ENCODE peak calls at places on chromosomes 11 and 22, in six cellular contexts. V is DND-41, N is fibroblast of lung, X is stomach, J is heart right ventricle, D is AG04450. S is an unnamed sample.

GRCh38 chr11:64553554-64554201 is 37.3 kb upstream of the SLC22A12 start:
- DNase-seq in V (peak), N (peak), X (peak), J (peak), D (no peak), S (peak)

GRCh38 chr11:67648140-67648795 is 2.3 kb downstream of the ACY3 start:
- DNase-seq in V (peak), N (no peak), X (peak), J (no peak), D (no peak), S (peak)

GRCh38 chr11:2563216-2564007 is 118.6 kb downstream of the KCNQ1 start:
- DNase-seq in V (no peak), N (no peak), X (no peak), J (no peak), D (no peak), S (no peak)

GRCh38 chr11:111730031-111730430 is 36.2 kb downstream of the PPP2R1B start:
- DNase-seq in V (no peak), N (no peak), X (no peak), J (no peak), D (no peak), S (no peak)

GRCh38 chr11:113176971-113177370 is 137.4 kb upstream of the TTC12 start:
- DNase-seq in V (no peak), N (peak), X (no peak), J (no peak), D (no peak), S (no peak)

GRCh38 chr11:121741954-121742361 is 289.2 kb upstream of the SORL1-AS1 start:
- DNase-seq in V (no peak), N (peak), X (no peak), J (peak), D (no peak), S (no peak)

GRCh38 chr11:132035736-132036135 is 665.3 kb downstream of the NTM start:
- DNase-seq in V (no peak), N (no peak), X (no peak), J (no peak), D (no peak), S (no peak)

GRCh38 chr22:36907464-36907863 is 6.0 kb upstream of the CSF2RB start:
- DNase-seq in V (no peak), N (no peak), X (no peak), J (no peak), D (no peak), S (no peak)

GRCh38 chr11:133941546-133941945 is 15.2 kb downstream of the IGSF9B start:
- DNase-seq in V (no peak), N (no peak), X (no peak), J (no peak), D (no peak), S (no peak)

GRCh38 chr11:76802151-76802550 is 19.0 kb downstream of the TSKU start:
- DNase-seq in V (no peak), N (no peak), X (no peak), J (no peak), D (no peak), S (no peak)

GRCh38 chr11:130634981-130635473 is 186.6 kb downstream of the ADAMTS15 start:
- DNase-seq in V (no peak), N (peak), X (no peak), J (no peak), D (no peak), S (no peak)

GRCh38 chr11:45580399-45580798 is 85.0 kb downstream of the CHST1 start:
- DNase-seq in V (peak), N (peak), X (no peak), J (peak), D (no peak), S (no peak)

GRCh38 chr22:47043835-47044721 is 281.6 kb downstream of the TBC1D22A start:
- DNase-seq in V (peak), N (peak), X (peak), J (no peak), D (peak), S (no peak)

GRCh38 chr22:41596776-41597634 is 7.4 kb upstream of the PMM1 start:
- DNase-seq in V (peak), N (peak), X (peak), J (peak), D (no peak), S (peak)

GRCh38 chr22:42262964-42263363 is 7.5 kb downstream of the TCF20 start:
- DNase-seq in V (no peak), N (no peak), X (no peak), J (no peak), D (no peak), S (no peak)

GRCh38 chr22:22214819-22215329 is 29.7 kb upstream of the VPREB1 start:
- DNase-seq in V (no peak), N (no peak), X (no peak), J (no peak), D (no peak), S (no peak)

GRCh38 chr11:92801685-92802084 is 167.8 kb upstream of the MTNR1B start:
- DNase-seq in V (no peak), N (no peak), X (no peak), J (no peak), D (no peak), S (no peak)

GRCh38 chr11:61279934-61280656 is 15.0 kb downstream of the VWCE start:
- DNase-seq in V (no peak), N (no peak), X (peak), J (no peak), D (no peak), S (no peak)

GRCh38 chr11:43576834-43577521 is 103.6 kb upstream of the HSD17B12 start:
- DNase-seq in V (peak), N (peak), X (peak), J (peak), D (no peak), S (no peak)

GRCh38 chr11:15775797-15776196 is 580.5 kb downstream of the SOX6 start:
- DNase-seq in V (no peak), N (no peak), X (no peak), J (no peak), D (no peak), S (no peak)

GRCh38 chr22:24427500-24428164 is at the start of gene ADORA2A:
- DNase-seq in V (peak), N (no peak), X (peak), J (no peak), D (no peak), S (peak)

GRCh38 chr11:124670732-124671131 is 2.8 kb downstream of the SIAE start:
- DNase-seq in V (peak), N (peak), X (no peak), J (no peak), D (no peak), S (no peak)

GRCh38 chr22:49613871-49614270 is 213.8 kb downstream of the BRD1 start:
- DNase-seq in V (no peak), N (no peak), X (no peak), J (no peak), D (no peak), S (no peak)

GRCh38 chr11:117687776-117688175 is 109.2 kb downstream of the DSCAML1 start:
- DNase-seq in V (no peak), N (no peak), X (no peak), J (no peak), D (no peak), S (no peak)

GRCh38 chr11:72553748-72554147 is 119.4 kb upstream of the CLPB start:
- DNase-seq in V (peak), N (no peak), X (no peak), J (no peak), D (no peak), S (peak)

GRCh38 chr11:8336356-8337114 is 72.9 kb upstream of the LMO1 start:
- DNase-seq in V (no peak), N (no peak), X (no peak), J (no peak), D (no peak), S (no peak)

GRCh38 chr22:27719535-27720227 is 81.9 kb downstream of the MN1 start:
- DNase-seq in V (no peak), N (peak), X (no peak), J (peak), D (no peak), S (no peak)

GRCh38 chr22:45865561-45866397 is 111.2 kb downstream of the WNT7B start:
- DNase-seq in V (no peak), N (no peak), X (peak), J (no peak), D (no peak), S (no peak)

GRCh38 chr11:102332611-102332994 is 14.4 kb upstream of the BIRC2 start:
- DNase-seq in V (no peak), N (no peak), X (no peak), J (no peak), D (no peak), S (no peak)

GRCh38 chr11:111603633-111604130 is 1.4 kb downstream of the SIK2 start:
- DNase-seq in V (no peak), N (no peak), X (no peak), J (no peak), D (no peak), S (no peak)

GRCh38 chr22:44025171-44026065 is 1.3 kb downstream of the PARVB start:
- DNase-seq in V (no peak), N (no peak), X (peak), J (no peak), D (no peak), S (no peak)

GRCh38 chr11:126755494-126755893 is 245.1 kb downstream of the KIRREL3 start:
- DNase-seq in V (no peak), N (no peak), X (no peak), J (no peak), D (no peak), S (no peak)

DNA sequence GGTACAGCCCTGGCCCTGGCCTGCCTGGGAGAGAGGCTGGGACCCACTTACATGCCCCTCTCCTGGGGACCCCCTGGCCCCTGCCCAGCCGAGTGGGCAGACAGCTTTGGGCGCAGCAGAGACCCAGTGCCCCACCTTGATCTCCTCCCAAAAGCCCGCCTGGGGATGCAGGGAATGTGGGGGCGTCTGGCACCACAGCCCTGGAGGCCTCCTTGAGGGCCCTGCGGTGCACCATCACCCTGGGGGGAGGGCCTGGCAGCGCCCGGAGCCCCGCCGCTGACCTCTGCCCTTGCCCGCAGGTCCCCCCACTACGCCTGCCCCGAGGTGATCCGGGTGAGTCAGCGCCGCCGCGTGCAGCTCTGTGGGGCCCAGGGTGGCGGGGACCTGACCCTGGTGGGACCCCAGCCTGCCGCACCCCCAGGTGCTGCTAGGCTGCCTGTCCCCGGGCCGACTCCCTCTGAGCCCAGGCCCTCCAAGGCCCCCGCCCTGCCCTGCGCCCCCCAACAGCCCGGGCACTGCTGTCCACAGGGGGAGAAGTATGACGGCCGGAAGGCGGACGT is 43.7 kb downstream of the MOB2 start:
- DNase-seq in V (no peak), N (no peak), X (no peak), J (no peak), D (no peak), S (no peak)
- H3K27ac ChIP-seq in V (no peak), N (no peak), X (no peak), J (no peak), D (no peak), S (no peak)

GRCh38 chr22:20033045-20033706 is 12.3 kb downstream of the TANGO2 start:
- DNase-seq in V (no peak), N (no peak), X (peak), J (peak), D (no peak), S (no peak)
- H3K27ac ChIP-seq in V (no peak), N (no peak), X (peak), J (peak), D (no peak), S (no peak)

GRCh38 chr11:12914401-12914912 is 94.7 kb upstream of the RASSF10 start:
- DNase-seq in V (peak), N (peak), X (no peak), J (peak), D (no peak), S (no peak)
- H3K27ac ChIP-seq in V (no peak), N (peak), X (no peak), J (peak), D (no peak), S (no peak)

DNA sequence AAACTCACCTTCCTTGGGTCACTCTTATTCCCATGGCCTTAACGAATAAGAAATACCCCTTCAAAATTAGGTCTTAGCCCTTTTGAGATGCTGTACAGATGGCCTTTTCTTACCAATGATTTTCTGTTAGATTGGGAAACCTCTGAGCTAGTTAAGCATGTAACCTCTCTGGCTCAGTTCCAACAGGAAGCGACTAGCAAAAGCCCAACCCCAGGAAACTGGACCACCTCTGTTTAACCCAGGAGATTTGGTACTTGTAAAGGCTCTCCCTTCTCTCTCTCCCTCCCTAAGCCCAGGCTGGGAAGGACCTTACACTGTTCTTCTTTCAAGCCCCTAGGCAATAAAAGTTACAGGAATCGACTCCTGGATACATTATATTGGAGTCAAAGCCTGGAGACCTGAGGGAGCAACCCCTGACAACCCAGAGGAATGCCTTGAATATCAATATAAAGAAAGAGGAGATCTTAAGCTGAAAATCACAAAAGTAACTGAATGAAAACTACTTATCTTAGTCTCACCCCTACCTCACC is 11.7 kb downstream of the APIP start:
- DNase-seq in V (no peak), N (no peak), X (no peak), J (no peak), D (no peak), S (no peak)
- H3K27ac ChIP-seq in V (no peak), N (no peak), X (no peak), J (no peak), D (no peak), S (no peak)

DNA sequence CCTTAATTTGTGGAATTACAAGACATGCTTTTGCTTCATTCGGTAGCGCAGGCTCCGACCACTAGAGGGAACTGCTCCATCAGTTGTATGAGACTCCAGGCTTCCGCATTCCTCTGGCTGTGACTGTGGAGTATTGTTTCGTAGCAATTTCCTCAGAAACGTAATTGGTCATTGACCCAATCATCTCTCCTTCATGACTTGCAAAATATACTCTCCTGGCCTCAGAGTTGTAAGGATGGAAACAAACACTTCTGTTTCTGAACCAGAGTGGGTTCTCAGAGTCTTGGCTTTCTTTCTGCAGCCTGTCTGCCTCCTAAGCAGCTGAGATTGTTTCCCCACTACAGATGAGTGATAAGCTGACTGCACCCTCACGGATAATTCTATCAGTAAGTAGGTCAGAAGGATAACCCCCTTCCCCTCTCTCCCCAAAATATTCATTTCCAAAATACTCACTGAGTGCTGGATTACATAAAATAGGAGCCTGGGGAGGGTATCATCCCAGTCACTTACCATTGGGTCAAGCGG is 146.8 kb upstream of the ZC3H12C start:
- DNase-seq in V (peak), N (peak), X (peak), J (peak), D (peak), S (no peak)
- H3K27ac ChIP-seq in V (no peak), N (peak), X (peak), J (peak), D (peak), S (no peak)

DNA sequence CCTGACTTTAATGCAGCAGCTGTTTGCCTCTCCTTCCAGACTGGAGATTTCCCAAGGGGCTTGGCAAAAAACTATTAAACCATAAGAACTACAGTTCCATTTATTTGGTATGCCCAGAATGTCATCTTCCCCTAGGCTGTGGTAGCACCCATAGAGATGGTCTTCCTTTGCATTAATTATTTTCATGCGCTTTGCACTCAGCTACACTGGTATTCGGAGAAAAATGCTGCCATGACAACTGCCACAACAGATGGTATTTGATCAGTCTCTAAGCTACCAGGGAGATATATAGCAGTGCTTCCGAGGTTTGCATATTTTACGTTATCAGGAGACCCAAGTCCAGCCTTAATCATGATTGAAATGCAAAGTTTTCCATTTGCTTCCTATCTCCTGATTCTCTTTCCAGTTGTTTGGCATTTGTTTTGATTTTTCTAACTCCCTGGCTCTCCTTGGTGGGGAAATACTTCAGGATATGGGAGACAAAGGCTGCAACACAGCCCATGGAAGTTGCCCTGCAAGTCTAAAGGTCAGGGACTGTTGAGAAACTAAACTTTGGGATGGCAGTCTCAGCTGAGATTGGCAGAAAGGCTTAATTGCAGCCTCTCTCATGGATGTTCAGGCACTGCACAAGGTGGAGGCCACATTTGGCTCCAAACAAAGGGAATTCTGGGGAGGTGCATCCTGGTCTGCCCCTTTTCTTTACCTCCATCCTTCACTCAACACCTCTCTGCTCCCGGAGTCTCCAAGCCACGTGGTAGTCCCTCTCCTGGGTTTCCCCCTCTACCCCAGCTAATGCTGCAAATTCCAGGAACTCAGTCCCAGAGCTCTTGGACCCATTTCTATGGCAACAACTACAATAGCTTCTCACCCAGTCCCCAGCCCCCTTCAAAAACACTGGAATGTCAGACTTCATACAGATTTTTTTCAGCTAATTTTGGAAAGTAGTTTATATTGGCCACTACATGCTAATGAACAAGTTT is 151.8 kb downstream of the NAV2 start:
- DNase-seq in V (no peak), N (no peak), X (no peak), J (no peak), D (no peak), S (no peak)
- H3K27ac ChIP-seq in V (no peak), N (no peak), X (no peak), J (no peak), D (no peak), S (no peak)

GRCh38 chr22:39904864-39905263 is 4.0 kb downstream of the GRAP2 start:
- DNase-seq in V (no peak), N (no peak), X (no peak), J (no peak), D (no peak), S (no peak)

GRCh38 chr22:39907035-39907434 is 6.2 kb downstream of the GRAP2 start:
- DNase-seq in V (no peak), N (no peak), X (no peak), J (no peak), D (no peak), S (no peak)

GRCh38 chr22:39907605-39908097 is 6.8 kb downstream of the GRAP2 start:
- DNase-seq in V (no peak), N (no peak), X (no peak), J (no peak), D (no peak), S (no peak)

GRCh38 chr22:39906207-39906606 is 5.3 kb downstream of the GRAP2 start:
- DNase-seq in V (no peak), N (no peak), X (no peak), J (no peak), D (no peak), S (no peak)

DNA sequence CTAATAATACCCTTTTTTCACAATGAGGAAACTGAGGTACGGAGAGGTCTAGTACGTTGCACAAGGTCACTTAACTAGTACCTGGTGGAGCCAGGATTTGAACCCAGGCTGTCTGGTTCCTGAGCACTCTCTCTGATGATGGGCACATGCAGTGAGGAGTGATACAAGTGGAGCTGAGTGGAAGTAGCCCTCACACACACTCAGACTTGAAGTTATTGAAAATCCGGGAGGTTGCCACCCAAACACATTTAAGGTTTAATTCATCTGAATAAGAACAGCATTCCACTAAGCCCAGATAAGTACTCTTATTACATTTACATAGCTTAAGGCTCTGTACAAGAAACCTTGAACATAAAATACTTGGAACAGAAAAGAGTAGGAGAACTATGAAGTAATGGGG is 4.8 kb downstream of the GRAP2 start:
- DNase-seq in V (no peak), N (no peak), X (no peak), J (no peak), D (no peak), S (no peak)
- H3K27ac ChIP-seq in V (no peak), N (no peak), X (peak), J (no peak), D (no peak), S (peak)

GRCh38 chr22:37965940-37966664 is 12.6 kb downstream of the POLR2F start:
- DNase-seq in V (no peak), N (no peak), X (no peak), J (no peak), D (no peak), S (no peak)
- H3K27ac ChIP-seq in V (no peak), N (no peak), X (no peak), J (no peak), D (no peak), S (no peak)